ENCODE peak calls at places on chromosomes 3 and 15, in ten cellular contexts. X is stimulated activated CD8-positive, alpha-beta memory T cell treated with anti-CD3 and anti-CD28 coated beads, Interleukin-7, amount 100 ng/mL, for 1 hour; S is T-helper 17 cell; Z is NCI-H460; C is T-helper 2 cell; R is ecto neural progenitor cell; E is KBM-7; I is uterus; L is adipocyte; O is HFF-Myc. B is an unnamed sample.

GRCh38 chr3:3800076-3800448 is 831 bp downstream of the LRRN1 start:
- DNase-seq in X (no peak), S (no peak), Z (no peak), C (no peak), R (peak), E (no peak), I (no peak), L (peak), O (no peak), B (no peak)

GRCh38 chr3:184361932-184362667 is 590 bp downstream of the POLR2H start:
- DNase-seq in X (peak), S (no peak), Z (peak), C (no peak), R (no peak), E (peak), I (no peak), L (peak), O (no peak), B (no peak)

GRCh38 chr15:62848631-62849050 is 193.9 kb upstream of the TPM1 start:
- DNase-seq in X (no peak), S (no peak), Z (no peak), C (no peak), R (no peak), E (no peak), I (no peak), L (peak), O (no peak), B (peak)

GRCh38 chr3:127131625-127132170 is 61.2 kb upstream of the PRR23E start:
- DNase-seq in X (no peak), S (no peak), Z (no peak), C (no peak), R (no peak), E (no peak), I (no peak), L (no peak), O (no peak), B (no peak)

GRCh38 chr3:64591606-64592005 is 96.2 kb downstream of the ADAMTS9 start:
- DNase-seq in X (no peak), S (no peak), Z (no peak), C (no peak), R (no peak), E (no peak), I (no peak), L (no peak), O (no peak), B (no peak)

GRCh38 chr3:149283401-149283800 is 50.0 kb downstream of the TM4SF18 start:
- DNase-seq in X (no peak), S (no peak), Z (no peak), C (no peak), R (no peak), E (no peak), I (no peak), L (no peak), O (no peak), B (no peak)

GRCh38 chr3:36911990-36912804 is 32.7 kb downstream of the TRANK1 start:
- DNase-seq in X (no peak), S (no peak), Z (no peak), C (no peak), R (no peak), E (peak), I (no peak), L (peak), O (peak), B (no peak)

GRCh38 chr15:57138260-57138895 is 219.9 kb downstream of the TCF12 start:
- DNase-seq in X (no peak), S (no peak), Z (peak), C (no peak), R (peak), E (peak), I (no peak), L (peak), O (peak), B (no peak)

GRCh38 chr15:90086868-90087268 is 15.4 kb downstream of the IDH2 start:
- DNase-seq in X (no peak), S (no peak), Z (peak), C (peak), R (no peak), E (peak), I (no peak), L (peak), O (no peak), B (no peak)

GRCh38 chr3:43790060-43790459 is 99.3 kb downstream of the ABHD5 start:
- DNase-seq in X (no peak), S (no peak), Z (no peak), C (no peak), R (peak), E (no peak), I (no peak), L (no peak), O (no peak), B (no peak)

GRCh38 chr3:62229201-62229600 is 144.1 kb downstream of the FEZF2 start:
- DNase-seq in X (no peak), S (no peak), Z (no peak), C (no peak), R (no peak), E (no peak), I (no peak), L (no peak), O (no peak), B (no peak)

GRCh38 chr3:61725851-61726333 is 164.5 kb downstream of the PTPRG start:
- DNase-seq in X (no peak), S (no peak), Z (no peak), C (no peak), R (no peak), E (no peak), I (no peak), L (peak), O (no peak), B (no peak)

GRCh38 chr3:58355174-58355573 is 22.5 kb downstream of the PXK start:
- DNase-seq in X (no peak), S (no peak), Z (no peak), C (no peak), R (no peak), E (peak), I (no peak), L (no peak), O (no peak), B (no peak)

GRCh38 chr3:28624079-28624478 is 275.5 kb upstream of the AZI2 start:
- DNase-seq in X (no peak), S (no peak), Z (no peak), C (no peak), R (no peak), E (no peak), I (no peak), L (no peak), O (no peak), B (no peak)

GRCh38 chr3:189954733-189955665 is 165.7 kb downstream of the P3H2 start:
- DNase-seq in X (no peak), S (no peak), Z (peak), C (no peak), R (no peak), E (no peak), I (no peak), L (peak), O (no peak), B (no peak)

GRCh38 chr3:127565711-127566110 is 24.8 kb downstream of the TPRA1 start:
- DNase-seq in X (no peak), S (no peak), Z (no peak), C (no peak), R (no peak), E (no peak), I (no peak), L (no peak), O (no peak), B (no peak)

GRCh38 chr3:125185758-125186245 is 26.7 kb downstream of the SLC12A8 start:
- DNase-seq in X (no peak), S (no peak), Z (no peak), C (no peak), R (no peak), E (no peak), I (no peak), L (no peak), O (no peak), B (no peak)

GRCh38 chr3:21920431-21920830 is 169.4 kb upstream of the ZNF385D start:
- DNase-seq in X (no peak), S (no peak), Z (no peak), C (no peak), R (no peak), E (no peak), I (no peak), L (peak), O (no peak), B (no peak)

GRCh38 chr3:38004415-38005075 is 14.0 kb downstream of the VILL start:
- DNase-seq in X (peak), S (no peak), Z (peak), C (peak), R (no peak), E (peak), I (peak), L (peak), O (no peak), B (no peak)

GRCh38 chr3:153625506-153625905 is 463.5 kb downstream of the RAP2B start:
- DNase-seq in X (no peak), S (no peak), Z (no peak), C (no peak), R (no peak), E (no peak), I (no peak), L (no peak), O (no peak), B (no peak)

GRCh38 chr3:124812291-124813265 is 74.6 kb downstream of the ITGB5 start:
- DNase-seq in X (no peak), S (no peak), Z (peak), C (no peak), R (no peak), E (no peak), I (peak), L (peak), O (peak), B (no peak)

GRCh38 chr15:67850995-67851535 is 11.2 kb upstream of the RNU6-1 start:
- DNase-seq in X (no peak), S (no peak), Z (no peak), C (no peak), R (no peak), E (peak), I (no peak), L (peak), O (no peak), B (no peak)

GRCh38 chr15:77821188-77821958 is 188.7 kb upstream of the LINGO1 start:
- DNase-seq in X (no peak), S (no peak), Z (peak), C (no peak), R (peak), E (peak), I (no peak), L (peak), O (peak), B (peak)

GRCh38 chr3:109050591-109051167 is 67.3 kb downstream of the MORC1 start:
- DNase-seq in X (no peak), S (no peak), Z (peak), C (no peak), R (no peak), E (peak), I (no peak), L (peak), O (no peak), B (no peak)

B was measured in pulmonary artery endothelial cell.